ENCODE peak calls at places on chromosome 12, in nine cellular contexts. Z, E, T, B, N, J, G, K and H are unnamed samples.

GRCh38 chr12:30088259-30088995 is 304.7 kb upstream of the TMTC1 start:
- DNase-seq in K (no peak), G (no peak), Z (no peak), B (no peak), N (no peak), E (no peak), T (no peak), J (no peak), H (no peak)

GRCh38 chr12:71763682-71764379 is 9.2 kb downstream of the RAB21 start:
- DNase-seq in J (no peak), B (no peak), E (no peak), N (no peak), G (no peak), K (no peak), T (no peak), Z (no peak), H (no peak)

GRCh38 chr12:32312049-32312670 is 87.2 kb upstream of the FGD4 start:
- DNase-seq in E (no peak), G (no peak), J (no peak), T (no peak), N (no peak), Z (peak; percentile 32), B (no peak), K (peak; percentile 72), H (no peak)

GRCh38 chr12:47547077-47547476 is 158.8 kb downstream of the RPAP3 start:
- DNase-seq in G (no peak), J (no peak), B (no peak), Z (no peak), T (no peak), K (peak; percentile 69), E (no peak), N (no peak), H (no peak)

GRCh38 chr12:100375023-100375737 is 18.3 kb downstream of the SLC17A8 start:
- DNase-seq in K (peak; percentile 16), E (no peak), Z (no peak), T (peak; percentile 74), B (peak; percentile 90), N (no peak), G (peak; percentile 80), J (no peak), H (peak; percentile 6)

GRCh38 chr12:63098851-63099250 is 52.1 kb downstream of the AVPR1A start:
- DNase-seq in Z (no peak), N (no peak), K (no peak), E (no peak), G (no peak), J (no peak), T (no peak), B (no peak), H (peak; percentile 20)

GRCh38 chr12:126163984-126164383 is 1098.7 kb downstream of the AACS start:
- DNase-seq in G (no peak), Z (no peak), K (no peak), T (no peak), E (no peak), N (no peak), B (no peak), J (no peak), H (no peak)

GRCh38 chr12:121538699-121539061 is 42.1 kb downstream of the KDM2B start:
- DNase-seq in Z (no peak), G (no peak), N (no peak), T (no peak), E (no peak), K (peak; percentile 29), B (no peak), J (peak; percentile 44), H (no peak)

GRCh38 chr12:6821271-6821673 is 349 bp upstream of the GPR162 start:
- DNase-seq in E (no peak), T (peak; percentile 84), Z (no peak), J (no peak), N (no peak), K (peak; percentile 80), G (peak; percentile 76), B (peak; percentile 91), H (peak; percentile 70)

GRCh38 chr12:111320233-111321050 is 48.5 kb downstream of the PHETA1 start:
- DNase-seq in B (peak; percentile 67), T (no peak), N (no peak), K (no peak), Z (no peak), E (no peak), G (no peak), J (no peak), H (no peak)

GRCh38 chr12:53182836-53183235 is 2.1 kb upstream of the CSAD start:
- DNase-seq in B (no peak), E (no peak), J (no peak), G (no peak), K (no peak), Z (no peak), T (no peak), N (no peak), H (no peak)

GRCh38 chr12:48128800-48129199 is 9.6 kb downstream of the PFKM start:
- DNase-seq in B (no peak), N (no peak), J (no peak), T (no peak), Z (no peak), E (no peak), G (no peak), K (peak; percentile 77), H (no peak)

GRCh38 chr12:45586486-45586885 is 143.0 kb upstream of the ARID2 start:
- DNase-seq in N (no peak), E (no peak), B (no peak), Z (no peak), G (no peak), T (no peak), K (no peak), J (no peak), H (no peak)

GRCh38 chr12:116982721-116983502 is 72.2 kb downstream of the FBXW8 start:
- DNase-seq in G (no peak), J (no peak), K (peak; percentile 95), Z (no peak), N (no peak), E (no peak), B (no peak), T (no peak), H (no peak)

GRCh38 chr12:115709410-115710065 is 568.0 kb downstream of the MED13L start:
- DNase-seq in J (no peak), G (no peak), B (peak; percentile 88), N (no peak), T (peak; percentile 77), K (no peak), E (no peak), Z (no peak), H (peak; percentile 3)

GRCh38 chr12:57165741-57166140 is 18.3 kb upstream of the LRP1-AS start:
- DNase-seq in Z (no peak), J (no peak), E (no peak), N (peak; percentile 58), K (no peak), T (no peak), G (no peak), B (peak; percentile 46), H (no peak)

GRCh38 chr12:78641837-78642423 is 222.6 kb upstream of the SYT1 start:
- DNase-seq in Z (no peak), E (no peak), N (no peak), B (no peak), G (no peak), T (no peak), K (peak; percentile 4), J (no peak), H (no peak)

GRCh38 chr12:119817944-119818343 is 59.2 kb downstream of the CIT start:
- DNase-seq in N (no peak), Z (no peak), G (no peak), B (no peak), T (no peak), E (no peak), J (no peak), K (no peak), H (no peak)

GRCh38 chr12:119822046-119822445 is 55.1 kb downstream of the CIT start:
- DNase-seq in G (no peak), B (no peak), K (no peak), E (no peak), Z (no peak), T (no peak), J (no peak), N (no peak), H (no peak)

DNA sequence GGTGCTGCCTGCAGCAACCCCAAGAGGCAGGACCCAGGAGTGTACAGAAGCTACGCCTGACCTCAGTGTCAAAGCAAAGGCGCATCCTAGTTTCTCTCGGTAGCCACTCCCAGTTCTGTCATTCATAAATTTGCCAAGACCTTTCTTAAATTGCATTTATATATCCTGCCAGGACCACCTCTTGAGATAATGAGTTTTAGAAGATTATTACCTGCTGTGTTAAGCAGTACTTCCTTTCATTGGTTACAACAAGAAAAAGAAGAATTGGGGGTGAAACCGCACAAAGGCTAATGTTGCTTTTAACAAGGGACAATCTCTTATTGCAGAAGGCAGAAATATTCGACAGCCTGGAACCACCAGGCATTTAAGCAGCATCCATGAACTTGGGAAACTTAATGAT is 57.8 kb downstream of the CIT start:
- DNase-seq in J (no peak), E (no peak), Z (no peak), T (no peak), G (no peak), B (no peak), K (no peak), N (no peak), H (no peak)
- H3K4me3 ChIP-seq in J (no peak overlapping the region), E (no peak overlapping the region), Z (no peak overlapping the region), T (no peak overlapping the region), G (no peak overlapping the region), B (no peak overlapping the region), K (no peak overlapping the region), N (no peak overlapping the region), H (no peak overlapping the region)

GRCh38 chr12:113973109-113973904 is 7.2 kb upstream of the RBM19 start:
- DNase-seq in G (no peak), N (no peak), T (no peak), Z (no peak), B (no peak), K (no peak), J (no peak), E (no peak), H (no peak)
- H3K27me3 ChIP-seq in G (peaks cover 8% of the 10 kb centered on the region), N (no peaks in the 10 kb centered on the region), T (peaks cover 26% of the 10 kb centered on the region), Z (peaks cover 7% of the 10 kb centered on the region), B (no peaks in the 10 kb centered on the region), K (peaks cover 27% of the 10 kb centered on the region), J (no peaks in the 10 kb centered on the region), E (no peaks in the 10 kb centered on the region), H (no peaks in the 10 kb centered on the region)

DNA sequence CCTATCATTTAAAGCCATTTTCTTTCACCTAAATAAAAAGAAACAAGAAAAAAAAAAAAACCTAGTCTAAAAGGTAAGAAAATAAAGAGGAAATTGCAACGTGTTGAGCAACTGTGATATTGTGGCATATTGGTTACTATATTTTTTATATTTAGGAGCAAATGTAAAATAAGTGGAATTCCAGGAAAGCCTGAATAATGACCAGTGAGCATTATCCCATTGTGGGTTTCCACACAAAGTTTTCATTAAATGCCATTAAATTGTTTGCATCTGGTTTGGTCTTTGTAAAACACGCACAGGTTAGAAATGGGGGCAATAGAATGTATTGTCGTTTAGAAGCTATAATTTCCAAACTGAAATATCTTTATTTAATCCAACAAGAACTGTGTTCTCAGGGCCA is 215.5 kb downstream of the SLC6A15 start:
- DNase-seq in Z (no peak), E (no peak), K (no peak), G (no peak), J (no peak), T (no peak), B (no peak), N (no peak), H (no peak)
- H3K4me3 ChIP-seq in Z (no peak overlapping the region), E (no peak overlapping the region), K (no peak overlapping the region), G (no peak overlapping the region), J (no peak overlapping the region), T (no peak overlapping the region), B (no peak overlapping the region), N (no peak overlapping the region), H (no peak overlapping the region)

GRCh38 chr12:51814311-51815088 is 34.0 kb downstream of the FIGNL2 start:
- DNase-seq in N (no peak), G (peak; percentile 81), Z (peak; percentile 70), B (peak; percentile 94), T (peak; percentile 73), K (peak; percentile 66), E (peak; percentile 56), J (peak; percentile 44), H (no peak)
- H3K27me3 ChIP-seq in N (peaks cover 30% of the 10 kb centered on the region), G (no peaks in the 10 kb centered on the region), Z (peaks cover 16% of the 10 kb centered on the region), B (no peaks in the 10 kb centered on the region), T (peaks cover 12% of the 10 kb centered on the region), K (no peaks in the 10 kb centered on the region), E (no peaks in the 10 kb centered on the region), J (no peaks in the 10 kb centered on the region), H (peaks cover 5% of the 10 kb centered on the region)